ENCODE peak calls at places on chromosomes 6 and 20, in seven cellular contexts. H, U, X, J, E, R and V are unnamed samples.

GRCh38 chr20:32631916-32632460 is 41.8 kb downstream of the C20orf203 start:
- DNase-seq in J (no peak), R (no peak), E (no peak), U (no peak), H (no peak), X (no peak), V (no peak)

GRCh38 chr6:78925317-78925716 is 58.0 kb downstream of the IRAK1BP1 start:
- DNase-seq in X (no peak), E (no peak), H (no peak), U (no peak), R (no peak), J (no peak), V (no peak)

GRCh38 chr6:112289039-112289566 is 34.7 kb upstream of the LAMA4 start:
- DNase-seq in R (peak), J (peak), X (no peak), H (no peak), E (peak), U (no peak), V (no peak)

GRCh38 chr20:15507151-15507550 is 1066.1 kb downstream of the KIF16B start:
- DNase-seq in J (no peak), X (no peak), U (no peak), H (no peak), R (no peak), E (no peak), V (no peak)

GRCh38 chr6:151059612-151060095 is 180.1 kb upstream of the AKAP12 start:
- DNase-seq in X (no peak), E (no peak), J (peak), H (no peak), U (no peak), R (peak), V (no peak)

GRCh38 chr6:109782401-109783046 is 91.4 kb downstream of the FIG4 start:
- DNase-seq in R (no peak), J (no peak), E (no peak), U (no peak), X (no peak), H (no peak), V (no peak)

GRCh38 chr6:138036111-138036510 is 71.1 kb downstream of the PERP start:
- DNase-seq in H (no peak), X (no peak), E (no peak), R (no peak), J (no peak), U (no peak), V (no peak)

GRCh38 chr6:53340536-53340935 is 8.2 kb downstream of the ELOVL5 start:
- DNase-seq in X (no peak), U (no peak), H (no peak), J (no peak), R (no peak), E (no peak), V (no peak)

GRCh38 chr20:33072362-33072761 is 7.1 kb upstream of the BPIFB4 start:
- DNase-seq in E (no peak), R (no peak), J (no peak), U (no peak), X (no peak), H (no peak), V (no peak)

GRCh38 chr20:1001981-1002681 is at the start of gene RSPO4:
- DNase-seq in X (no peak), U (no peak), H (no peak), R (no peak), J (no peak), E (no peak), V (no peak)

GRCh38 chr6:87393026-87393622 is 14.6 kb upstream of the CFAP206 start:
- DNase-seq in R (peak), U (peak), J (peak), E (no peak), X (no peak), H (peak), V (peak)

GRCh38 chr6:31158863-31159855 is 770 bp downstream of the TCF19 start:
- DNase-seq in X (no peak), J (no peak), E (no peak), R (peak), H (no peak), U (no peak), V (no peak)

GRCh38 chr20:37356387-37356786 is 10.4 kb downstream of the SRC start:
- DNase-seq in R (peak), H (peak), X (no peak), U (no peak), J (no peak), E (peak), V (no peak)
- TF ChIP-seq CTCF in R (no peak), H (no peak), X (no peak), U (no peak), J (no peak), E (no peak), V (no peak)

GRCh38 chr6:686528-686927 is 6.4 kb downstream of the EXOC2 start:
- DNase-seq in J (no peak), R (peak), H (no peak), U (no peak), X (no peak), E (no peak), V (no peak)
- TF ChIP-seq CTCF in J (peak), R (peak), H (no peak), U (no peak), X (peak), E (no peak), V (no peak)

DNA sequence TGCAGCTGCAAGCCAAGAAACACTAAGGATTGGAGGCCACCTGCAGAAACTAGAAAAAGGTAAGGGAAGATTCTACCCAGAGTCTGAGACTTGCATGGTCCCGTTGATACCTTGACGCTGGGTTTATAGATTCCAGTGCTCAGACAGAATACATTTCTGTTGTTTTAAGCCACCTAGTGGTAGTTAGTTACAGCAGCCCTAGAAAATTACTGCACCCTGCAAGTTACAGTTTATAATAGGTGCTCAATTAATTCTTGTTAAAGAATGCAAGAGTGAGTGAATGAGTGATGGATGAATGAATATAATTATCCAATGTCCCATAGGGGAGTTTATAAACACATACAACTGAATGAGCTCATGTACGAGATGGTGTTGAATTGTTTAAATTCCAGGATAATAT is 453.1 kb upstream of the SLC35B3 start:
- DNase-seq in R (no peak), E (no peak), U (no peak), J (no peak), H (no peak), X (no peak), V (no peak)
- TF ChIP-seq CTCF in R (no peak), E (no peak), U (no peak), J (peak), H (peak), X (peak), V (no peak)

DNA sequence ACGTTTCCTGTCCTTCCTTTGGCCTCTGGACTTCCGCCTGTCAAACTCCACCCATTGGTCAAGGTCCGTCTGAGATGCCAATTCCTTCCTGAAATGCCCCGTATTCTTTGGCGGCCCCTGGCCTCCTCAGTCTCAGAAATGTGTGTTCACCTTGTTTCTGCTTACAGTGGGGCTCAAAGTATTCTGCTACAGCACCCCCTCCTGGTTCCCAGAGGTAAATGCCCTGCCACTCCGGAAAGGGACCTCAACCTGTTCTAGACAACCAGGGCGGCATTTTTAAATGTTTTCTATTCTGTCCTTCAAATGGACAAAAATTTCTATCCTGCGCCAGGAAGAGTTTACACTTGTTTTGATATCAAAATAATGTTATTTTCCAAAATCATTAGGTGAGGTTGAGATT is 12.1 kb upstream of the PAX1 start:
- DNase-seq in R (no peak), E (no peak), H (no peak), X (no peak), J (no peak), U (no peak), V (no peak)
- TF ChIP-seq CTCF in R (no peak), E (no peak), H (no peak), X (no peak), J (no peak), U (no peak), V (no peak)

GRCh38 chr6:93453956-93454355 is 34.6 kb upstream of the EPHA7 start:
- DNase-seq in R (no peak), U (no peak), E (no peak), X (no peak), J (no peak), H (no peak), V (no peak)

GRCh38 chr6:93454533-93454932 is 35.2 kb upstream of the EPHA7 start:
- DNase-seq in X (no peak), H (no peak), E (no peak), R (no peak), U (no peak), J (no peak), V (no peak)
- TF ChIP-seq CTCF in X (no peak), H (no peak), E (no peak), R (no peak), U (no peak), J (no peak), V (no peak)

GRCh38 chr6:75204959-75205775 is 686 bp downstream of the COL12A1 start:
- DNase-seq in E (peak), H (no peak), J (peak), X (no peak), R (peak), U (no peak), V (no peak)
- TF ChIP-seq CTCF in E (no peak), H (no peak), J (no peak), X (no peak), R (no peak), U (no peak), V (no peak)

DNA sequence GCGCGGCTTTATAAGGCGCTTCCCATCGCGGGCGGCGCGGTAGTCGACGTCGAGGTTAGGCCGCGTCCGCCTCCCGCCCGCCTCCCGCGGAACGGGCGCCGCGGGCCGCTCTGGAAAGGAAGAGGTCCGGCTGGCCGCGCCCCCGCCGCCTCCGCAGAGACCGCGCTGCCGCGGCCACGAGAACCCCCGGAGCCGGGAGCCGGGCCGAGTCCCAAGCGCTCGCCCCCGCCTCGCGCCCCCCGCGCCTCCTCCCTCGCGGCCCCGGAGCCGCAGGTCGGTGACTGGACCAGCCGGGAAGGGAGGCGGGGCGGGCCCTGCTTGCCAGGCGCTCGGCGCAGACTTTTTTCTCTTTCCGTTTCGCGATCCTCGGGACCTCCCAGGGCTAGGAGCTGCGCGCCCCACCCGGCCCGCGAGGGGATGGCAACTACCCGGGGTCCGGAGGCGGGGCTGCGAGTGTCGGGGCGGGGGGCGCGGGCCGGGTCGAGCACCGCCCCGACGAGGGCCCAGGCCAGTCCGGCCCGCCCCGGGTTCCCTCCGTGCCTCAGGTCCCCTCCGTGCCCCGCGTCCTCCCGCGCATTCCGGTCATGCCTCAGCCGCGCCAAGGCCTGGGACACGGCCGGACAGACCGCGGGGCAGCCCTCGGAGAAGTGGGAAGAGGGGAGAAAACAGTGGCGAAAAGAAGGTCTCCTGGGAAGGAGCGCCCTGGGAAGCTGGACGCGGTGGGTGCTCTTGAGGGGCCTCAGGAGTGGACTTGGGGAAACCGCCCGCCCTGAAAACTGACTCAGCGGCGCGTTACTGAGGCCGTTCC is 421 bp upstream of the PXDC1 start:
- DNase-seq in H (peak), J (peak), R (peak), U (peak), E (peak), X (peak), V (peak)
- TF ChIP-seq CTCF in H (peak), J (peak), R (peak), U (peak), E (peak), X (peak), V (no peak)